ENCODE peak calls at places on chromosomes 7 and 10, in eight cellular contexts. R is cardiac muscle cell, Q is A549, F is pancreas, U is tibial nerve, O is body of pancreas, G is neural progenitor cell, N is osteoblast. K is an unnamed sample.

GRCh38 chr10:2951235-2951835 is 116.0 kb upstream of the PFKP start:
- DNase-seq in R (no peak), Q (no peak), F (no peak), U (no peak), O (no peak), G (no peak), N (no peak), K (no peak)

GRCh38 chr7:102204212-102204611 is 82.5 kb upstream of the SH2B2 start:
- DNase-seq in R (no peak), Q (no peak), F (no peak), U (no peak), O (no peak), G (no peak), N (no peak), K (no peak)

GRCh38 chr7:135648235-135648634 is 14.1 kb upstream of the STMP1 start:
- DNase-seq in R (no peak), Q (no peak), F (no peak), U (no peak), O (no peak), G (no peak), N (no peak), K (no peak)

GRCh38 chr10:126216221-126216701 is 172.0 kb downstream of the ADAM12 start:
- DNase-seq in R (no peak), Q (no peak), F (no peak), U (no peak), O (no peak), G (no peak), N (no peak), K (no peak)

GRCh38 chr7:116772423-116772852 is 89.9 kb upstream of the CAPZA2 start:
- DNase-seq in R (peak; percentile 61), Q (peak; percentile 85), F (no peak), U (no peak), O (no peak), G (no peak), N (peak; percentile 72), K (peak; percentile 57)

GRCh38 chr10:25896421-25896820 is 37.6 kb upstream of the MYO3A start:
- DNase-seq in R (no peak), Q (no peak), F (no peak), U (no peak), O (no peak), G (peak; percentile 70), N (no peak), K (no peak)

GRCh38 chr10:102596506-102596971 is 47.7 kb upstream of the TRIM8 start:
- DNase-seq in R (peak; percentile 76), Q (peak; percentile 66), F (peak; percentile 63), U (peak; percentile 47), O (peak; percentile 57), G (peak; percentile 85), N (peak; percentile 90), K (peak; percentile 47)

GRCh38 chr7:65475734-65476319 is 102.2 kb downstream of the ZNF92 start:
- DNase-seq in R (peak; percentile 3), Q (no peak), F (no peak), U (no peak), O (no peak), G (no peak), N (no peak), K (no peak)

GRCh38 chr7:95609277-95609971 is 13.1 kb upstream of the PDK4 start:
- DNase-seq in R (peak; percentile 85), Q (peak; percentile 41), F (peak; percentile 68), U (peak; percentile 68), O (peak; percentile 70), G (no peak), N (no peak), K (peak; percentile 64)

GRCh38 chr7:23927709-23928108 is 217.7 kb downstream of the STK31 start:
- DNase-seq in R (no peak), Q (no peak), F (no peak), U (no peak), O (no peak), G (no peak), N (no peak), K (no peak)

GRCh38 chr7:113071465-113071864 is 15.2 kb downstream of the GPR85 start:
- DNase-seq in R (peak; percentile 38), Q (no peak), F (no peak), U (peak; percentile 30), O (no peak), G (no peak), N (no peak), K (no peak)

GRCh38 chr7:280461-280860 is 9.5 kb upstream of the FOXL3 start:
- DNase-seq in R (no peak), Q (no peak), F (no peak), U (no peak), O (no peak), G (no peak), N (peak; percentile 6), K (no peak)

DNA sequence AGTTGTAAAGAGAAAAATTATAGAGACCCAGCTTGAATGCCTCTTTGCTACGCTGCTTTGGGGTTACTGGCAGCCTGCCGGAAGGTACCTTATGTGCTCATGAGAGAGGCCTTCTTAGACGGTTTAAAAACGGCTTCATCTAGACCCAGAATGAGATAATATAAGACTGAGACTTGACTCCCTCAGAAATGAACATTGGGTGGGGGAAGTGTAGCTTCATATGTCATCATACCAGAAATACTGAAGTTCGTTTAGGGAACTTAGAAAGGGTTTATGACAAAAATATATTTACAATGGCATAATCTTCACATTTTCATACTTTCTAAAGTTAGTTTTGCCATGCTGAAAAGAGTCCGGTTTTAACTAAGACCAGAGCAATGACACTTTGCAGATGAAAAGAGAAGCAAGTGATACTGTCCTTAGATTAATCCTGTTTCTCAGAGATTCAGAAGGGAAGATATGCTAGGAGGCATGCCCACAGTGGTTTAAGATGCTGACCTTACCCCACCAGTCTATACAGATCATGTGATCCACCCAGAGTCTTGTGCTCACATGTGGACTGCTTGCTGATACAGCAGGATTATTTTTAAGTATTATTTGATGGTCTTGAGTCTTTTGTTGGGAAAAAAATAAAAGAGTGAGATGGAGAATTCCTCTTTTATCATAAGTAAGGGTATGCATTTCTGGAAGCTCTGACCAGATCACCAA is 40.8 kb upstream of the HGF start:
- DNase-seq in R (no peak), Q (no peak), F (no peak), U (peak; percentile 23), O (no peak), G (no peak), N (peak; percentile 18), K (no peak)
- H3K27ac ChIP-seq in R (no peak overlapping the region), Q (no peak overlapping the region), F (no peak overlapping the region), U (peak overlapping the region; percentile 37), O (no peak overlapping the region), G (no peak overlapping the region), N (no peak overlapping the region), K (no peak overlapping the region)

DNA sequence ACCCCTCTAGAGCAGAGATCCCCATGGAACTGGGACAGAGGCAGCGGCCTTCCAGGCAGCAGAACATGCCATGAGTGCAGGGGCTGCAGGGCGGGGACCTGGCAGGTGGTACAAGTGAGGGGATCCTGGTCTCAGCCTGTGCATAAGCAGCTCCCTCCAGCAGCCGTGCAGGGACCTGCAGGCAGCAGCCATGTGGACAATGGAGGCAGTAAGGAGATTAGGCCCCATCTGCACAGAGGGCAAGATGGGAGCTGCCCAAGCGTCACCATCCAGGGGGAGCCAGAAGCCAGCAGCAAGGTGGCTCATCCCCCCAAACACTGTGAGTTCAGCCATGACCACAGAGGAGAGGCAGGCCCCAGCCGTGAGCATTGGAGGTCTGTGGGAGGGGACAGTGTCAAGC is 3.1 kb downstream of the DDC start:
- DNase-seq in R (no peak), Q (no peak), F (no peak), U (no peak), O (no peak), G (peak; percentile 51), N (peak; percentile 51), K (no peak)
- TF ChIP-seq CTCF in R (no peak), Q (no peak), F (no peak), U (no peak), O (no peak), G (peak; percentile 16), N (no peak), K (no peak)

GRCh38 chr7:130940907-130941306 is 206.9 kb upstream of the KLF14 start:
- DNase-seq in R (no peak), Q (no peak), F (no peak), U (no peak), O (no peak), G (no peak), N (no peak), K (peak; percentile 54)
- H3K4me1 ChIP-seq in R (peaks cover 3% of the 10 kb centered on the region), Q (peaks cover 82% of the 10 kb centered on the region), F (peaks cover 25% of the 10 kb centered on the region), U (peaks cover 21% of the 10 kb centered on the region), O (peaks cover 40% of the 10 kb centered on the region), G (peaks cover 29% of the 10 kb centered on the region), N (peaks cover 82% of the 10 kb centered on the region), K (peaks cover 74% of the 10 kb centered on the region)

DNA sequence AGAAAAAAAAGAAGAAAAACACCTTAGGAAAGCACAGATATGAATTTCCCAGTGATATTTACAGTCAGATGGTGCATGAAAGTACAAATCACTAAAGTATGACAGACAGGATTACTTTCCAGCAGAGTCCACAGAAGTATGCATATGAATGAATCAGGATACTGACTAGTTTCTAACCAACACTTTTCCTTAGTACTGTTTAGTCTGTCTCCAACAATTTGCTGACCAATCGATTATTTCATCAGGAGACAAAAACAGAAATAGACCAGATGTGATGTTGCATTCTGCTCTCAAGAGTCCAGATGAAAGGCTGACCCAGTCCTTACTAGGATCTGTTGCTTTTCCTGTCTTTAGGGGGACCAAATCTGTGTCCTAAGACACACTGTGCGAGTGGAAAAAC is 14.6 kb downstream of the SLC35B4 start:
- DNase-seq in R (no peak), Q (no peak), F (no peak), U (no peak), O (no peak), G (no peak), N (no peak), K (no peak)
- H3K27ac ChIP-seq in R (no peak overlapping the region), Q (no peak overlapping the region), F (no peak overlapping the region), U (no peak overlapping the region), O (no peak overlapping the region), G (no peak overlapping the region), N (no peak overlapping the region), K (no peak overlapping the region)